ENCODE peak calls at places on chromosomes 3 and 15, in six cellular contexts. V is HepG2, U is H9, X is heart right ventricle, I is aorta, C is tibial artery. S is an unnamed sample.
A peak's percentile ranks its signal among the peaks of the same experiment; 100 is the strongest.

GRCh38 chr15:52254331-52254730 is 41.3 kb downstream of the MYO5C start:
- DNase-seq in C (no peak), X (no peak), V (no peak), U (no peak), I (no peak), S (no peak)

GRCh38 chr15:42409011-42409410 is 49.7 kb downstream of the CAPN3 start:
- DNase-seq in I (no peak), U (no peak), X (no peak), C (no peak), V (no peak), S (no peak)

GRCh38 chr3:57127849-57128566 is 37.1 kb downstream of the IL17RD start:
- DNase-seq in I (no peak), U (no peak), X (no peak), V (no peak), C (no peak), S (no peak)

GRCh38 chr3:65402597-65402996 is 636.1 kb downstream of the MAGI1 start:
- DNase-seq in U (no peak), X (no peak), V (no peak), I (peak; percentile 82), C (no peak), S (peak; percentile 59)

GRCh38 chr3:56917740-56918568 is 116.2 kb upstream of the ARHGEF3 start:
- DNase-seq in U (no peak), X (no peak), I (no peak), C (no peak), V (no peak), S (peak; percentile 51)

GRCh38 chr3:39135170-39135805 is 18.1 kb downstream of the CSRNP1 start:
- DNase-seq in U (no peak), I (no peak), V (no peak), X (peak; percentile 50), C (no peak), S (no peak)

GRCh38 chr3:4804161-4805058 is 174.8 kb upstream of the BHLHE40 start:
- DNase-seq in C (no peak), I (no peak), V (no peak), U (no peak), X (no peak), S (no peak)

GRCh38 chr3:17969244-17969643 is 226.8 kb upstream of the TBC1D5 start:
- DNase-seq in I (no peak), V (no peak), U (no peak), C (no peak), X (no peak), S (no peak)

GRCh38 chr3:170563712-170564423 is 22.0 kb downstream of the SLC7A14 start:
- DNase-seq in X (no peak), V (no peak), C (no peak), I (no peak), U (no peak), S (no peak)

GRCh38 chr15:39367591-39367990 is 213.3 kb upstream of the THBS1 start:
- DNase-seq in I (no peak), C (no peak), V (no peak), X (no peak), U (no peak), S (no peak)

GRCh38 chr15:90080818-90081382 is 21.4 kb downstream of the IDH2 start:
- DNase-seq in U (no peak), I (no peak), V (no peak), C (no peak), X (no peak), S (no peak)

GRCh38 chr3:138046955-138047354 is 37.0 kb downstream of the CLDN18 start:
- DNase-seq in V (no peak), C (no peak), U (no peak), X (no peak), I (no peak), S (peak; percentile 66)

GRCh38 chr3:72031581-72031980 is 246.6 kb upstream of the PROK2 start:
- DNase-seq in U (no peak), C (no peak), V (no peak), I (no peak), X (no peak), S (no peak)

GRCh38 chr3:155313303-155313702 is 19.8 kb upstream of the STRIT1 start:
- DNase-seq in U (no peak), C (no peak), X (no peak), I (no peak), V (no peak), S (no peak)

GRCh38 chr3:126157083-126157768 is 23.2 kb downstream of the ALDH1L1 start:
- DNase-seq in C (no peak), V (no peak), U (no peak), X (no peak), I (no peak), S (no peak)

GRCh38 chr15:69554321-69554961 is 101.8 kb downstream of the RPLP1 start:
- DNase-seq in I (no peak), U (no peak), X (no peak), C (no peak), V (peak; percentile 14), S (peak; percentile 85)

GRCh38 chr3:111315911-111316310 is 226.1 kb upstream of the CD96 start:
- DNase-seq in V (no peak), X (no peak), U (no peak), C (no peak), I (no peak), S (no peak)

GRCh38 chr15:59087731-59088130 is 17.2 kb upstream of the CCNB2 start:
- DNase-seq in C (no peak), I (no peak), V (no peak), X (no peak), U (no peak), S (no peak)

GRCh38 chr3:121943434-121943833 is 49.2 kb downstream of the SLC15A2 start:
- DNase-seq in C (no peak), U (no peak), V (peak; percentile 6), X (no peak), I (no peak), S (no peak)

GRCh38 chr3:102664126-102664525 is 229.3 kb downstream of the ZPLD1 start:
- DNase-seq in X (no peak), V (no peak), I (no peak), C (no peak), U (no peak), S (no peak)

GRCh38 chr3:70716832-70717231 is 404.4 kb upstream of the MDFIC2 start:
- DNase-seq in C (no peak), V (no peak), I (no peak), U (no peak), X (peak; percentile 14), S (no peak)

GRCh38 chr3:50154476-50154839 is 666 bp upstream of the SEMA3F start:
- DNase-seq in U (no peak), X (no peak), C (no peak), V (no peak), I (no peak), S (no peak)

GRCh38 chr15:44519537-44519936 is 17.4 kb upstream of the EIF3J start:
- DNase-seq in U (no peak), I (no peak), X (no peak), V (no peak), C (no peak), S (no peak)

GRCh38 chr3:182165234-182165633 is 453.5 kb downstream of the SOX2 start:
- DNase-seq in X (no peak), V (no peak), U (no peak), C (no peak), I (no peak), S (no peak)

DNA sequence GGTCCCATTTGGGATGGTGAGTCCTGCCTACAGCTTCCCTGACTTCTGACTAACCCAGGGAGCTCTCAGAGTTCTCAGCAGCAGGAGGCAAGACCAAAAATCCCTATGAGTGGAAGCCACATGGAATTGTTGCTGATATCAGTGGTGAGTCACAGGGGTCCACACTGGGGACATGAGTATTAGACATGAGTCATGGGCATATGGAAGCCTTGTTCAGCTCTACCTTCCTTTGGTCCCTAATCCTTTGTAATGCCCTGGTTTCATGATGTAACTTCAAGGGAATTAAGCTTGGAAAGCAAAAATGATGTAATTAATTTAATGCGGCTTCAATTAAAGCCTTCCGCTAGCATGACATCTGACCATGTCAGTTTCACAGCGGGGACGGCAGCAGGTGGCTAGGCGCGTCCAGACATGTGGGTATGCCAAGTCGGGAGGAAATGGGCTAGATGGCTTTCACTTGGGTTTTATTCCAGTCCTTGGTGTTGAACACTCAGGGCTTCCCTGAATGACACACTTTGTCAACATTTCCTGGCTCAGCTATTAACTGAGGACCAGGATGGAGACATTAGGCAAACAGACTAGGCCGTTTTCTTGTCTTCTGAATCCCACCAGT is 176.1 kb upstream of the RGMA start:
- DNase-seq in X (no peak), C (no peak), I (no peak), U (no peak), V (peak; percentile 3), S (no peak)
- H3K9me3 ChIP-seq in X (peaks cover 29% of the 10 kb centered on the region), C (no peaks in the 10 kb centered on the region), I (no peaks in the 10 kb centered on the region), U (no peaks in the 10 kb centered on the region), V (no peaks in the 10 kb centered on the region), S (peaks cover 46% of the 10 kb centered on the region)

DNA sequence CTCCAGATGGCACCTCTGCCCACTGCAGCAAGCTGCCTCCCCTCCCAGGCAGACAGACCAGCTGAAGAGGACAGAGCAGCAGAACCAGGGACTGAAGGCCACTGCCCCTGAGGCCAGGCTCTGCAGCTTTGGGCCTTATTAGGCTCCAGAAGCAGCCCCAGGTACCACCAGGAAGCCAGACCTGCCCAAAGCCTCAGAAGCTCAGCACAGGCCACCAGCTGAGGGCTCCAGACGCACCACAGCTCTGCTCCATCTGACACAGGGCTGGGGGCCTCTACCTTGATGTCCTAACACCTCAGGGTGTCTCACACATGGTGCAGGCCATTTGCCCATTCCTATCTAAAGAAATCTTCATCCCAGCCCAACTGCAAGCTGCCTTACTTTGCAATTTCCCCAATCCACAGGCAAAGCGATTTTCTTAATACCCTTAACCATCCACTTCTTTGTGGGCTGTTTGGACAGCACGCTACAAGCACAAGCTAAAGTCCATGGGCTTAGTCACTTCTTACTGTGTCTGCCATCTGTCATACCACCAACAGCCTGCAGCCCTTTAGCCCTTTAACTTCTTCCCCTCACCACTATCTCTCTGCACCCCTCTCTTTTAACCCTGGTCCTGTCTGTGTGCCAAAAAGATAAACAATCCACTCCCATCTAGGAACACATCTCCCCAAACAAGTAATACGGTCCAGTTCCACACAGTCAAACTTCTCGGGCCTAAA is 112.1 kb downstream of the IQSEC1 start:
- DNase-seq in U (no peak), I (no peak), X (no peak), V (no peak), C (no peak), S (no peak)
- H3K4me1 ChIP-seq in U (peaks cover 4% of the 10 kb centered on the region), I (peaks cover 3% of the 10 kb centered on the region), X (peaks cover 100% of the 10 kb centered on the region), V (peaks cover 72% of the 10 kb centered on the region), C (peaks cover 100% of the 10 kb centered on the region), S (peaks cover 6% of the 10 kb centered on the region)

GRCh38 chr3:51390600-51391074 is 448 bp upstream of the RBM15B start:
- DNase-seq in X (no peak), I (no peak), V (no peak), C (no peak), U (no peak), S (no peak)
- H3K9me3 ChIP-seq in X (no peaks in the 10 kb centered on the region), I (no peaks in the 10 kb centered on the region), V (no peaks in the 10 kb centered on the region), C (no peaks in the 10 kb centered on the region), U (no peaks in the 10 kb centered on the region), S (peaks cover 27% of the 10 kb centered on the region)

GRCh38 chr3:187798126-187798525 is 52.9 kb upstream of the BCL6 start:
- DNase-seq in U (no peak), I (no peak), X (no peak), C (no peak), V (no peak), S (no peak)
- H3K4me1 ChIP-seq in U (no peaks in the 10 kb centered on the region), I (no peaks in the 10 kb centered on the region), X (peaks cover 3% of the 10 kb centered on the region), C (peaks cover 7% of the 10 kb centered on the region), V (peaks cover 31% of the 10 kb centered on the region), S (peaks cover 9% of the 10 kb centered on the region)

DNA sequence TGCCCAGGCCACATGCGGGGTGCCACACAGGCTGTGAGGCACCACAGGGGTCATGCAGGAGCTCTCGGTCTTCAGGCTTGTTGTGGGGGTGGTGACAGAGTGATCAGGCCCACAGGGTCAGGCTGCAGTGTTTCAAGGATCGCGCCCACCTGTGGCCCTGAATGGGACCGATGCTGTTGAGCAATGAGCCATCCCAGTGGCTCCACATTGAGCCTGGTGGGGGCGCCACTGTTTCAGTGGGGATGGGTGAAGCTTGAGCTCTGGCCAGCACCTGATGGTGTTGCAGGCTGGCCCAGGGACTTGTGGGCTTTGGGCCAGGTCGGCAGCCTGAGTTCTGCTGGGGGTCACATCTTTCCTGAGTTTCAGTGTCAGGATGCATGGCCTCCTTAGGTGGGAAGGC is 230.1 kb downstream of the UBE3A start:
- DNase-seq in V (no peak), U (no peak), I (no peak), C (no peak), X (no peak), S (peak; percentile 55)
- H3K9me3 ChIP-seq in V (peaks cover 100% of the 10 kb centered on the region), U (peaks cover 61% of the 10 kb centered on the region), I (no peaks in the 10 kb centered on the region), C (no peaks in the 10 kb centered on the region), X (peaks cover 26% of the 10 kb centered on the region), S (peaks cover 9% of the 10 kb centered on the region)